ENCODE peak calls at places on chromosomes 12 and 14, in five cellular contexts. W, N, F, T and E are unnamed samples.

GRCh38 chr14:69090187-69090789 is 62.6 kb downstream of the DCAF5 start:
- DNase-seq in T (peak; percentile 33), W (peak; percentile 58), F (no peak), N (peak; percentile 38), E (peak; percentile 33)

GRCh38 chr12:122385171-122386041 is 37.1 kb downstream of the CLIP1 start:
- DNase-seq in W (no peak), T (no peak), N (no peak), F (no peak), E (no peak)

GRCh38 chr12:3137268-3137761 is 60.1 kb downstream of the TSPAN9 start:
- DNase-seq in T (peak; percentile 34), W (no peak), F (no peak), N (no peak), E (no peak)

GRCh38 chr12:76042147-76042546 is 10.6 kb upstream of the PHLDA1 start:
- DNase-seq in W (no peak), F (no peak), T (no peak), N (no peak), E (no peak)

GRCh38 chr12:52122904-52123303 is 43.4 kb downstream of the SMIM41 start:
- DNase-seq in T (no peak), W (no peak), F (no peak), N (no peak), E (no peak)

GRCh38 chr14:85702937-85703336 is 173.0 kb downstream of the FLRT2 start:
- DNase-seq in W (no peak), F (no peak), T (no peak), N (no peak), E (no peak)

GRCh38 chr12:104285740-104286537 is 17.6 kb upstream of the EID3 start:
- DNase-seq in W (no peak), T (peak; percentile 29), F (no peak), N (no peak), E (no peak)

GRCh38 chr14:87888136-87888999 is 104.6 kb downstream of the GALC start:
- DNase-seq in W (peak; percentile 44), T (no peak), N (peak; percentile 48), F (no peak), E (peak; percentile 14)